ENCODE peak calls at places on chromosomes 3 and 15, in ten cellular contexts. One of them, this sample, is unnamed.

GRCh38 chr15:75725719-75726607 is 13.3 kb upstream of the CSPG4 start:
- DNase-seq in spleen: peak
- DNase-seq in uterus: no peak
- DNase-seq in Peyer's patch: no peak
- DNase-seq in lower leg skin: no peak
- DNase-seq in stomach: no peak
- DNase-seq in HCT116: no peak
- DNase-seq in tibial nerve: no peak
- DNase-seq in body of pancreas: no peak
- DNase-seq in heart left ventricle: no peak
- DNase-seq in this sample: no peak

GRCh38 chr3:193240850-193241706 is at the start of gene PLAAT1:
- DNase-seq in spleen: peak
- DNase-seq in uterus: peak
- DNase-seq in Peyer's patch: no peak
- DNase-seq in lower leg skin: no peak
- DNase-seq in stomach: peak
- DNase-seq in HCT116: no peak
- DNase-seq in tibial nerve: no peak
- DNase-seq in body of pancreas: peak
- DNase-seq in heart left ventricle: peak
- DNase-seq in this sample: peak

GRCh38 chr15:55661431-55661830 is 73.3 kb upstream of the PYGO1 start:
- DNase-seq in spleen: no peak
- DNase-seq in uterus: no peak
- DNase-seq in Peyer's patch: no peak
- DNase-seq in lower leg skin: no peak
- DNase-seq in stomach: no peak
- DNase-seq in HCT116: no peak
- DNase-seq in tibial nerve: no peak
- DNase-seq in body of pancreas: no peak
- DNase-seq in heart left ventricle: no peak
- DNase-seq in this sample: no peak

GRCh38 chr3:184592411-184593200 is 31.0 kb downstream of the EPHB3 start:
- DNase-seq in spleen: no peak
- DNase-seq in uterus: peak
- DNase-seq in Peyer's patch: no peak
- DNase-seq in lower leg skin: no peak
- DNase-seq in stomach: no peak
- DNase-seq in HCT116: no peak
- DNase-seq in tibial nerve: no peak
- DNase-seq in body of pancreas: no peak
- DNase-seq in heart left ventricle: no peak
- DNase-seq in this sample: no peak

GRCh38 chr15:93452537-93453211 is 363.7 kb upstream of the RGMA start:
- DNase-seq in spleen: no peak
- DNase-seq in uterus: no peak
- DNase-seq in Peyer's patch: no peak
- DNase-seq in lower leg skin: no peak
- DNase-seq in stomach: no peak
- DNase-seq in HCT116: no peak
- DNase-seq in tibial nerve: peak
- DNase-seq in body of pancreas: peak
- DNase-seq in heart left ventricle: no peak
- DNase-seq in this sample: no peak

GRCh38 chr3:57007513-57008415 is 52.7 kb upstream of the SPATA12 start:
- DNase-seq in spleen: no peak
- DNase-seq in uterus: peak
- DNase-seq in Peyer's patch: peak
- DNase-seq in lower leg skin: peak
- DNase-seq in stomach: peak
- DNase-seq in HCT116: peak
- DNase-seq in tibial nerve: peak
- DNase-seq in body of pancreas: peak
- DNase-seq in heart left ventricle: no peak
- DNase-seq in this sample: no peak

GRCh38 chr3:297585-297984 is 101.0 kb downstream of the CHL1 start:
- DNase-seq in spleen: no peak
- DNase-seq in uterus: no peak
- DNase-seq in Peyer's patch: no peak
- DNase-seq in lower leg skin: no peak
- DNase-seq in stomach: no peak
- DNase-seq in HCT116: no peak
- DNase-seq in tibial nerve: no peak
- DNase-seq in body of pancreas: no peak
- DNase-seq in heart left ventricle: no peak
- DNase-seq in this sample: no peak

GRCh38 chr3:122797291-122797690 is 2.4 kb downstream of the SLC49A4 start:
- DNase-seq in spleen: no peak
- DNase-seq in uterus: no peak
- DNase-seq in Peyer's patch: no peak
- DNase-seq in lower leg skin: no peak
- DNase-seq in stomach: no peak
- DNase-seq in HCT116: no peak
- DNase-seq in tibial nerve: no peak
- DNase-seq in body of pancreas: no peak
- DNase-seq in heart left ventricle: no peak
- DNase-seq in this sample: no peak

GRCh38 chr3:89098964-89099585 is 8.3 kb upstream of the EPHA3 start:
- DNase-seq in spleen: no peak
- DNase-seq in uterus: no peak
- DNase-seq in Peyer's patch: no peak
- DNase-seq in lower leg skin: no peak
- DNase-seq in stomach: peak
- DNase-seq in HCT116: peak
- DNase-seq in tibial nerve: peak
- DNase-seq in body of pancreas: peak
- DNase-seq in heart left ventricle: no peak
- DNase-seq in this sample: peak

GRCh38 chr15:43517354-43518072 is at the start of gene MAP1A:
- DNase-seq in spleen: no peak
- DNase-seq in uterus: peak
- DNase-seq in Peyer's patch: no peak
- DNase-seq in lower leg skin: no peak
- DNase-seq in stomach: no peak
- DNase-seq in HCT116: no peak
- DNase-seq in tibial nerve: peak
- DNase-seq in body of pancreas: peak
- DNase-seq in heart left ventricle: peak
- DNase-seq in this sample: peak

GRCh38 chr3:187669675-187670504 is at the start of gene SST:
- DNase-seq in spleen: no peak
- DNase-seq in uterus: no peak
- DNase-seq in Peyer's patch: no peak
- DNase-seq in lower leg skin: no peak
- DNase-seq in stomach: peak
- DNase-seq in HCT116: no peak
- DNase-seq in tibial nerve: no peak
- DNase-seq in body of pancreas: peak
- DNase-seq in heart left ventricle: peak
- DNase-seq in this sample: peak

DNA sequence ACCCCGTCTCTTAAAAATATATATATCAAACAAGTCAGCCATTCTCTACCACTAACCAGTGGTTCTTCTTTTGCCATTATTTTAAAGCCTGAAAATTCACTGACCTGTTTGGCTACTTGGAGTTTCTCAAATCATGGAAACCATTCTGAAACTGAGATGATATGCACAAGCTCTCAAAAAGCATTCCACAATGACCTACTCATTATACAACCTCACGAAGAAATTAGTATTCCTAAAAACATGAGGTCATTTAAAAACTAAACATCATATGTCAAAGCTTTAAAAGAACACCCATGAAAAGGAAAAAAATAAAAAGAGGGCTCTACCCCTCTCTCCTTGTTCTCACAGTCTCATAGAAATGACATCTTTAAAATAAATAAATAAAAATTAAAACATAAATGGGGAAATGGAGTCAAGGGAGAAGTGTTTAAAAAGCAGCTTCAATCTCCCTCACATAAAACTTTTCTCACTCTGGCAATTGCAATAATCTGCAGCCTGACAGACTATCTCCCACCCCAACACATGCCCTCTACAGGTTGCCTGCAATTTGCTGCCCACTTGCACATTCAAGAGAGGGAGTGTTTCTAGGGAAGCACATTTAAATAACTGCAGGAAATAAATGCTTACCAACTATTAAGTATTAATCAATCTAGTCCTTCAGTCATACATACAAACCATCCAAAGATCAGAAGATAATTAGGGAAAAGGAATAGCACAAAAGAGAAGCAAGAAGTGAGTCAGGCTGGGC is 73.3 kb downstream of the TRANK1 start:
- DNase-seq in spleen: no peak
- DNase-seq in uterus: no peak
- DNase-seq in Peyer's patch: no peak
- DNase-seq in lower leg skin: no peak
- DNase-seq in stomach: no peak
- DNase-seq in HCT116: no peak
- DNase-seq in tibial nerve: no peak
- DNase-seq in body of pancreas: no peak
- DNase-seq in heart left ventricle: no peak
- DNase-seq in this sample: no peak
- TF ChIP-seq POLR2A in spleen: no peak
- TF ChIP-seq POLR2A in uterus: no peak
- TF ChIP-seq POLR2A in Peyer's patch: no peak
- TF ChIP-seq POLR2A in lower leg skin: no peak
- TF ChIP-seq POLR2A in stomach: no peak
- TF ChIP-seq POLR2A in HCT116: no peak
- TF ChIP-seq POLR2A in tibial nerve: no peak
- TF ChIP-seq POLR2A in body of pancreas: no peak
- TF ChIP-seq POLR2A in heart left ventricle: no peak
- TF ChIP-seq POLR2A in this sample: no peak

GRCh38 chr3:42061711-42062408 is 29.3 kb upstream of the TRAK1 start:
- DNase-seq in spleen: no peak
- DNase-seq in uterus: peak
- DNase-seq in Peyer's patch: no peak
- DNase-seq in lower leg skin: peak
- DNase-seq in stomach: peak
- DNase-seq in HCT116: peak
- DNase-seq in tibial nerve: peak
- DNase-seq in body of pancreas: peak
- DNase-seq in heart left ventricle: peak
- DNase-seq in this sample: no peak
- TF ChIP-seq POLR2A in spleen: no peak
- TF ChIP-seq POLR2A in uterus: no peak
- TF ChIP-seq POLR2A in Peyer's patch: no peak
- TF ChIP-seq POLR2A in lower leg skin: no peak
- TF ChIP-seq POLR2A in stomach: no peak
- TF ChIP-seq POLR2A in HCT116: no peak
- TF ChIP-seq POLR2A in tibial nerve: no peak
- TF ChIP-seq POLR2A in body of pancreas: no peak
- TF ChIP-seq POLR2A in heart left ventricle: no peak
- TF ChIP-seq POLR2A in this sample: no peak

GRCh38 chr3:134481166-134481565 is 4.6 kb downstream of the ANAPC13 start:
- DNase-seq in spleen: no peak
- DNase-seq in uterus: no peak
- DNase-seq in Peyer's patch: no peak
- DNase-seq in lower leg skin: no peak
- DNase-seq in stomach: no peak
- DNase-seq in HCT116: no peak
- DNase-seq in tibial nerve: no peak
- DNase-seq in body of pancreas: no peak
- DNase-seq in heart left ventricle: no peak
- DNase-seq in this sample: no peak

GRCh38 chr3:134480546-134480945 is 5.2 kb downstream of the ANAPC13 start:
- DNase-seq in spleen: no peak
- DNase-seq in uterus: no peak
- DNase-seq in Peyer's patch: no peak
- DNase-seq in lower leg skin: no peak
- DNase-seq in stomach: no peak
- DNase-seq in HCT116: no peak
- DNase-seq in tibial nerve: no peak
- DNase-seq in body of pancreas: no peak
- DNase-seq in heart left ventricle: no peak
- DNase-seq in this sample: no peak

GRCh38 chr3:134485075-134485536 is 679 bp downstream of the ANAPC13 start:
- DNase-seq in spleen: no peak
- DNase-seq in uterus: no peak
- DNase-seq in Peyer's patch: no peak
- DNase-seq in lower leg skin: no peak
- DNase-seq in stomach: no peak
- DNase-seq in HCT116: no peak
- DNase-seq in tibial nerve: no peak
- DNase-seq in body of pancreas: peak
- DNase-seq in heart left ventricle: no peak
- DNase-seq in this sample: peak

GRCh38 chr3:134483195-134483890 is 2.4 kb downstream of the ANAPC13 start:
- DNase-seq in spleen: no peak
- DNase-seq in uterus: no peak
- DNase-seq in Peyer's patch: no peak
- DNase-seq in lower leg skin: no peak
- DNase-seq in stomach: no peak
- DNase-seq in HCT116: no peak
- DNase-seq in tibial nerve: no peak
- DNase-seq in body of pancreas: no peak
- DNase-seq in heart left ventricle: no peak
- DNase-seq in this sample: no peak

DNA sequence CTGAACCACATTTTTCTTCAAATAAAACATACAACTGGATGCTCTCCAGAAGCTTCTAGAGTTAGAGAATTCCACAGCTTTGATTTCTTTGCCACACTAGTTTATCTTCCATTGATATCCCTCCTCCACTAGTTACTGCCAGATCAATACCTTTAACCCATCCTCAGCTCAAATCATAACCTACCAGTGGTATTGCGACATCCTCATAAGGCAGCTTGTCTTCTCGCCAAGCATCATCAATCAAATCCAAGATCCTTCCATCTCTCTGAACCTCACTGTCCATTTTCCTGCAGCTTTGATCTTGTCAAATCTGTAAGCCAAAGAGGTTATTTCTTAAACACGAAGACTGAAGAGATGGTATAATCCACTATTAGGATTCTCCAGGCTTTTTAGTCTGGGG is 3.2 kb downstream of the ANAPC13 start:
- DNase-seq in spleen: no peak
- DNase-seq in uterus: no peak
- DNase-seq in Peyer's patch: no peak
- DNase-seq in lower leg skin: no peak
- DNase-seq in stomach: no peak
- DNase-seq in HCT116: no peak
- DNase-seq in tibial nerve: no peak
- DNase-seq in body of pancreas: no peak
- DNase-seq in heart left ventricle: no peak
- DNase-seq in this sample: no peak
- TF ChIP-seq POLR2A in spleen: no peak
- TF ChIP-seq POLR2A in uterus: no peak
- TF ChIP-seq POLR2A in Peyer's patch: no peak
- TF ChIP-seq POLR2A in lower leg skin: no peak
- TF ChIP-seq POLR2A in stomach: no peak
- TF ChIP-seq POLR2A in HCT116: no peak
- TF ChIP-seq POLR2A in tibial nerve: no peak
- TF ChIP-seq POLR2A in body of pancreas: no peak
- TF ChIP-seq POLR2A in heart left ventricle: no peak
- TF ChIP-seq POLR2A in this sample: no peak

GRCh38 chr3:196431193-196432136 is 762 bp downstream of the UBXN7 start:
- DNase-seq in spleen: peak
- DNase-seq in uterus: peak
- DNase-seq in Peyer's patch: peak
- DNase-seq in lower leg skin: peak
- DNase-seq in stomach: no peak
- DNase-seq in HCT116: no peak
- DNase-seq in tibial nerve: peak
- DNase-seq in body of pancreas: peak
- DNase-seq in heart left ventricle: peak
- DNase-seq in this sample: peak

GRCh38 chr3:196432137-196432879 is at the start of gene UBXN7:
- DNase-seq in spleen: peak
- DNase-seq in uterus: peak
- DNase-seq in Peyer's patch: peak
- DNase-seq in lower leg skin: peak
- DNase-seq in stomach: peak
- DNase-seq in HCT116: peak
- DNase-seq in tibial nerve: peak
- DNase-seq in body of pancreas: peak
- DNase-seq in heart left ventricle: peak
- DNase-seq in this sample: peak
- TF ChIP-seq POLR2A in spleen: peak
- TF ChIP-seq POLR2A in uterus: peak
- TF ChIP-seq POLR2A in Peyer's patch: peak
- TF ChIP-seq POLR2A in lower leg skin: peak
- TF ChIP-seq POLR2A in stomach: no peak
- TF ChIP-seq POLR2A in HCT116: peak
- TF ChIP-seq POLR2A in tibial nerve: peak
- TF ChIP-seq POLR2A in body of pancreas: peak
- TF ChIP-seq POLR2A in heart left ventricle: no peak
- TF ChIP-seq POLR2A in this sample: peak